ENCODE peak calls at places on chromosome 6, in seven cellular contexts. C, K, L, H, B, Y and Z are unnamed samples.

GRCh38 chr6:35478259-35478658 is 10.1 kb downstream of the RPL10A start:
- DNase-seq in B (no peak), H (no peak), C (no peak), Y (no peak), K (no peak), L (no peak), Z (no peak)

GRCh38 chr6:108484016-108484415 is 76.7 kb upstream of the FOXO3 start:
- DNase-seq in Y (no peak), B (no peak), H (no peak), K (no peak), L (no peak), C (no peak), Z (no peak)

GRCh38 chr6:35185302-35185681 is 28.5 kb upstream of the SCUBE3 start:
- DNase-seq in C (peak), H (no peak), B (no peak), L (peak), K (peak), Y (no peak), Z (no peak)

GRCh38 chr6:12577124-12577845 is 139.3 kb upstream of the PHACTR1 start:
- DNase-seq in B (no peak), H (no peak), K (no peak), L (peak), Y (no peak), C (no peak), Z (no peak)

GRCh38 chr6:105642708-105643107 is 239.8 kb upstream of the PREP start:
- DNase-seq in H (no peak), K (no peak), L (no peak), C (no peak), B (no peak), Y (no peak), Z (no peak)

GRCh38 chr6:1970151-1970561 is 275.2 kb downstream of the GMDS start:
- DNase-seq in K (no peak), H (peak), C (no peak), L (no peak), Y (no peak), B (no peak), Z (no peak)

GRCh38 chr6:626236-626635 is 30.7 kb downstream of the HUS1B start:
- DNase-seq in B (no peak), K (peak), C (no peak), Y (no peak), H (no peak), L (no peak), Z (no peak)

GRCh38 chr6:30264731-30265130 is 51.5 kb upstream of the TRIM26 start:
- DNase-seq in C (no peak), L (peak), H (no peak), Y (no peak), B (no peak), K (no peak), Z (no peak)

GRCh38 chr6:89793586-89793985 is 26.0 kb downstream of the MDN1 start:
- DNase-seq in H (no peak), B (no peak), C (no peak), K (peak), Y (no peak), L (no peak), Z (no peak)

GRCh38 chr6:124009372-124009765 is 205.7 kb downstream of the NKAIN2 start:
- DNase-seq in Y (no peak), B (no peak), K (no peak), C (no peak), L (no peak), H (no peak), Z (no peak)

GRCh38 chr6:168376120-168376519 is 56.5 kb upstream of the DACT2 start:
- DNase-seq in K (no peak), B (no peak), L (no peak), H (no peak), Y (no peak), C (peak), Z (no peak)

GRCh38 chr6:166640342-166641043 is 13.4 kb upstream of the RPS6KA2 start:
- DNase-seq in K (no peak), B (no peak), C (no peak), H (no peak), L (peak), Y (no peak), Z (peak)

GRCh38 chr6:166639921-166640320 is 12.9 kb upstream of the RPS6KA2 start:
- DNase-seq in C (no peak), L (no peak), Y (no peak), K (no peak), H (no peak), B (no peak), Z (peak)

GRCh38 chr6:166637001-166637400 is 9.9 kb upstream of the RPS6KA2 start:
- DNase-seq in L (no peak), B (no peak), K (no peak), C (no peak), H (no peak), Y (no peak), Z (no peak)

GRCh38 chr6:166637806-166638458 is 10.9 kb upstream of the RPS6KA2 start:
- DNase-seq in K (no peak), B (no peak), L (no peak), H (peak), C (no peak), Y (no peak), Z (no peak)

GRCh38 chr6:166638566-166638965 is 11.5 kb upstream of the RPS6KA2 start:
- DNase-seq in K (no peak), H (peak), B (no peak), C (no peak), Y (no peak), L (no peak), Z (no peak)
- H3K4me3 ChIP-seq in K (no peak), H (peak), B (no peak), C (no peak), Y (no peak), L (no peak), Z (no peak)

DNA sequence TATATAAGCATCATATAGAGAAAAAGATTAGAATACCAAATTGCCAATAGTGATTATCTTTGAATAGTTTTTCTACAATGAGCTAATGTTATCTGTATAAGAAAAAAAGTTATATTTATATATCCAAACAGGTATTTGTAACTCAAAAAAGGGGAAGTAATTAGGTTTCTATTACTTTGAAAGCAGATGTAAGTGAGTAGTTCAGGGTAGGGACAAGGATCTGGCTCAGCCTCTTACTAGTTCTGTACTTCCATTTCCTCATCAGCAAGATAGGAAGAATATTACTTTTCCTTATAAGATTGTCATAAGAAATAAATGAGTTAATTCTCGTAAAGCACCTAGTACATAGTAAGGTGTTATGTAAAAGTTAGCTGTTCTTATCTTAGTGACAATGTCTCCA is 32.2 kb downstream of the AHI1 start:
- DNase-seq in H (no peak), K (no peak), B (no peak), C (no peak), L (no peak), Y (no peak), Z (no peak)
- H3K4me3 ChIP-seq in H (no peak), K (no peak), B (no peak), C (no peak), L (no peak), Y (no peak), Z (no peak)

DNA sequence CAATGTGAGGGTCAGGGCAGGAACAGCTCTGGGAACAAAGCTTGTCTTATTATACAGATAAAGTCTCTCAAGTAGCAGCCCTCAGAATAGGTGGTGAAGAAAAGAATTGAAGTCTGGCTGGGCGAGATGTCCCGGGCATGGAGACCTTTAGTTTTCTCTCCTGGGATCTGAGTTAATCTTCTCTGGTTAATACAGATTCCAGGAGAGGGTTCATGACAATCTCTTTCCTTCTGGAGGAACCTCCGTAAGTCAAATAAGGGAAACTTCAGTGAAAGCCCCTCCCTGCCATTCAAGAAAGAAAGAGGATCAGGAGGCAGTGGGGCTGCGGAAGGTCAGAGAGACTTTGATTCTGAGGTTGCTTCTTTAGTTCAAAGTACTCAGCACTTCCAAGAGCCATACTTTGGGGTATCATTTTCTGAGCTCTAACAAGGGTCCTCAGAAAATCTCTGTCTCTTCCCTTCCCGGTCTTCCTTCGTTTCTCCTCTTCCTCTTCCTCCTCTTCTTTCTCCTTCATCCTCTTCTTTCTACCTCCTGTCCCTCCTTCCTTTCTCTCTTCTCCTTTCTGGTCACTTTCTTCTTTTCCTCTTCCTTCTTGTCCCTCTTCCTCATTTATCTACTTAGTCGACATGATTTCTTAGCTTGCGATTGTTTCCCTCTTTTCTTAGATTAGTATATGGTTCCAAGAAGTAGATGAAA is 4.6 kb upstream of the ZNF184 start:
- DNase-seq in K (no peak), L (no peak), B (no peak), Y (no peak), H (no peak), C (no peak), Z (no peak)
- H3K4me3 ChIP-seq in K (peak), L (peak), B (peak), Y (no peak), H (peak), C (peak), Z (peak)

GRCh38 chr6:33433560-33434191 is 13.8 kb downstream of the SYNGAP1 start:
- DNase-seq in H (no peak), B (no peak), K (no peak), L (peak), C (peak), Y (no peak), Z (no peak)

GRCh38 chr6:33431880-33432541 is 12.1 kb downstream of the SYNGAP1 start:
- DNase-seq in L (no peak), H (no peak), K (no peak), C (peak), B (peak), Y (no peak), Z (peak)

GRCh38 chr6:33430991-33431879 is 11.4 kb downstream of the SYNGAP1 start:
- DNase-seq in K (peak), H (peak), B (peak), Y (no peak), L (peak), C (peak), Z (peak)

GRCh38 chr6:33432546-33432945 is 12.7 kb downstream of the SYNGAP1 start:
- DNase-seq in L (no peak), K (no peak), Y (no peak), H (no peak), B (no peak), C (peak), Z (no peak)

GRCh38 chr6:33433001-33433559 is 13.2 kb downstream of the SYNGAP1 start:
- DNase-seq in L (no peak), C (peak), K (no peak), Y (no peak), B (no peak), H (no peak), Z (no peak)
- H3K4me3 ChIP-seq in L (no peak), C (no peak), K (no peak), Y (peak), B (peak), H (no peak), Z (no peak)

DNA sequence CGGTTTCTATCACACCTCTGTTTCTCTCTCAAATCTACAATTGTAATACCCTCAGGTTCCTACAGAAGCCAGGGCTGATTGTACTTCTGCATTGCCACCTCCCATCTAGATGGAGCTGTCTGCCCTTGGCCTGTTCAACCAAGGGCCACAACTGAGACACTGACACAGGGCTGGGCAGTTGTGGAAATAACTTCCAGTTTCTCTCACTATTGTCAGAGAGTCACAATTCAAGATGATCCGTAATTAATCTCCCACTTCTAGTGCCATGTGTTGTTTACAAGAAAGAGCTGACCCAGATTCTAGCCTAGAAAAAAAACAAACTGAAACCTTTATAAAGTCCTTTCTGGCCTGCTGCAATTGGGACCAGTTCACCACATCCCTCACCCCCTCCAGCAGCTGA is 22.2 kb downstream of the RCAN2 start:
- DNase-seq in C (no peak), Y (no peak), L (no peak), H (no peak), K (no peak), B (no peak), Z (no peak)
- H3K4me3 ChIP-seq in C (no peak), Y (no peak), L (no peak), H (no peak), K (no peak), B (no peak), Z (no peak)

GRCh38 chr6:135866445-135867143 is 15.1 kb downstream of the PDE7B start:
- DNase-seq in K (no peak), B (no peak), L (no peak), H (no peak), Y (no peak), C (no peak), Z (no peak)
- H3K4me3 ChIP-seq in K (peak), B (no peak), L (no peak), H (no peak), Y (no peak), C (no peak), Z (no peak)

DNA sequence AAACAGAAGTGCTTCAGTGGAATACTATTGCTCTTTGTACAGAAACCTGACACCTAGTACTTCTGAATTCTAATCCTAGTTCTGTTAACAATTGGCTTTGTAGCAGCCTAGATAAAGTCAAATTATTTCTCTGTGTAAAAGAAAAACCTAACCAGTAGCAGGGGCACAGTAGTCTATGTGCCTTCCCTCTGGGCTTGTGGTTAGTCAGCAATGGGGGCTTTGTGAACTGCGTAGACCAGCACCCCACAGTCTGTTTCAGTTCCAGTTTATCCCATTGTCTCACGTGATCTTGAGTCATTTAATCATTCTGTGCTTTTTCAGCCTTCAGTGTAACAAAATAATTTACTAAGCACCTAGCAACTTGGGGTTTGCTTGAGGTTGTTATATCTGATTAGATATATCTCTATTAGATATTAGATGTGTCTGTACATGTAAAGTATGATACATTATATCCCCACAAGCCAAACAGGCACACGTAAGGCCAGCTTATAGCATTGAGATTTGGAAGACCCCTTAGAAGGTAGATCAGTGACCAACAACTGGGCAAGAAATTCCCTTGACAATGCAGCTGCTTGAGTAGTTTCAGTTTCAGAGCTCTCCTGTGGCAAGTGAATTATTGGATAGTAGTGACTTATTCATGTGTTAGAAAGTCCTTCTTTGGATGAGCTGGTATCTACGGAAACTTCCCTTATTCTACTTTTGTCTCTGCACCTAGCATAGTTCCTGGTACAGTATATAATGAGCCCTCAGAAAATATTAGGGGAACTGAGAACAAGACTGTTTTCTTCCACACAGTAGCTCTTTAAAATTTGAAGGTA is 27.9 kb upstream of the CCR6 start:
- DNase-seq in K (no peak), H (no peak), C (no peak), Y (no peak), L (no peak), B (no peak), Z (no peak)
- H3K4me3 ChIP-seq in K (no peak), H (no peak), C (no peak), Y (no peak), L (no peak), B (no peak), Z (no peak)

DNA sequence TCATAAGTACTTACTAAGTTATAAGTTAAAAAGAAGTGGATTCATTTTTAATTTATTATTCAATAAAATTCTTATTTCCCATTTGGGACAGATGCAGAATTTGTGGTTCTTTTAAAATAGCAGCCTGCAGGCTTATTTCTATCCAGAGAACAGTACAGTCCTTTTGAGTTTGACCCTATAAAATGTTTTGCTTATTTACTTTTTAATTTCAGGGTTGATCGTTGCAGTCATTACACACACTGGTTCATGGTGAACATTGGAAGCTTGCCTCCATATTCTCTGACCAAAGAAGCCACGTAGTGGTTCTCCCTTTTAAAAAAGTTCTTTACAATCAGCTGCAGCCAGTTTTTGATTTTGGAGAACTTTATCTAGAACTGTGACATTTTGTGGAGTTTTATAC is 122.9 kb upstream of the PDE7B start:
- DNase-seq in B (no peak), L (no peak), K (no peak), H (no peak), C (no peak), Y (no peak), Z (no peak)
- H3K4me3 ChIP-seq in B (no peak), L (no peak), K (no peak), H (no peak), C (no peak), Y (no peak), Z (no peak)

GRCh38 chr6:163192591-163192990 is 221.9 kb upstream of the QKI start:
- DNase-seq in L (no peak), K (no peak), C (no peak), H (no peak), B (no peak), Y (no peak), Z (no peak)

GRCh38 chr6:163190786-163191185 is 223.7 kb upstream of the QKI start:
- DNase-seq in L (no peak), B (no peak), Y (no peak), K (no peak), C (no peak), H (no peak), Z (no peak)

GRCh38 chr6:163193326-163193725 is 221.2 kb upstream of the QKI start:
- DNase-seq in L (no peak), H (no peak), B (no peak), Y (no peak), K (no peak), C (no peak), Z (no peak)

GRCh38 chr6:163189609-163190008 is 224.9 kb upstream of the QKI start:
- DNase-seq in Y (no peak), L (no peak), K (no peak), B (no peak), C (no peak), H (no peak), Z (no peak)

DNA sequence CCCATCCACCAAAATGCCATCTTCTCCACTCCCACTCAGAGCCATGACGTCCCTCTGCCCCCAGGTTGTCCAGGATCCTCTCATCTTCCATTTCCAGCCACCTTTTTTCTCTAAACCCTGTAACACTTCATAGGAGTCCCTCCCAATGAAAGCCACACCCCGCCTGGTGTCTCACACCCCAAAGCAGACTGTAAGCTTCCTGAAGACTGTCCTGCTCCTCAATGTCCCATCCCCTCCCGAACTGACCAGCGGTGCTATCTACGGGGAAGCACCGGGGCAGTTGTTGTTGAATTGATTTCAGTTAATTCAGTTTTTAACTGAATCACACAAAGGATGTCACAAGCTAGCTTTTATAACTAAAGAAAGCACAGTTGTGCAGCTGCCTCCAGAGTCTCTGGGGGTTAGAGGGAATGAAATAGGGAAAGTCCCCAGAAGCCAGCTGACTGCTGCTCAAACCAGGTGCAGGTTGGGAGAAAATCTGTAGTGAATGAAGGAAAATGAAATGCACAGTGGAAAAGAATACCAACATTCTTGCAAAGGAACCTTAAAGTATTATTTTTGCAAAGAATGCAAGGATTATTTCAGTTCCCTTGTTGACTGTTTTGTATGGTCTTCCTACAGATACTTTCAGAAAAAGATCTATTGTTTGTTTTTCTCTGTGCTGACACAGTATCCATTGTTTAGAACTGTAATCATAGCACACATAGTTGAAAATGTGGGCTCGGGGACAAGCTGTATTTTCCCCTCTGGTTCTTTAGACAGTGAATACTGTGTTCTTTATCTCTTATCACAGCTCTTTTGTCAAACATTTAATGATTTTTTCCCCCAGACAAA is 222.6 kb upstream of the QKI start:
- DNase-seq in Y (no peak), K (no peak), B (no peak), C (no peak), H (no peak), L (peak), Z (no peak)
- H3K4me3 ChIP-seq in Y (no peak), K (no peak), B (no peak), C (no peak), H (no peak), L (no peak), Z (no peak)